ENCODE peak calls at places on chromosomes 5 and 9, in six cellular contexts. L is fibroblast of lung; T is activated CD4-positive, alpha-beta T cell treated with anti-CD3 and anti-CD28 coated beads for 4 hours; B is H4; F is gastrocnemius medialis; A is A172. E is an unnamed sample.

GRCh38 chr5:57173318-57174127 is at the start of gene GPBP1:
- DNase-seq in L (peak), T (peak), B (peak), F (peak), A (peak), E (peak)

GRCh38 chr5:75720882-75721281 is 3.6 kb upstream of the POC5 start:
- DNase-seq in L (no peak), T (no peak), B (no peak), F (no peak), A (no peak), E (no peak)

GRCh38 chr5:151134228-151134627 is 23.4 kb downstream of the ANXA6 start:
- DNase-seq in L (no peak), T (no peak), B (no peak), F (no peak), A (no peak), E (no peak)

GRCh38 chr9:93200989-93201339 is 17.0 kb downstream of the WNK2 start:
- DNase-seq in L (no peak), T (no peak), B (no peak), F (no peak), A (no peak), E (no peak)

GRCh38 chr5:178245389-178245788 is 12.8 kb upstream of the PHYKPL start:
- DNase-seq in L (no peak), T (no peak), B (no peak), F (no peak), A (no peak), E (no peak)

GRCh38 chr5:178941361-178941760 is 363 bp downstream of the ZNF454 start:
- DNase-seq in L (peak), T (no peak), B (no peak), F (no peak), A (no peak), E (no peak)

GRCh38 chr5:36162810-36163486 is 11.0 kb downstream of the SKP2 start:
- DNase-seq in L (no peak), T (no peak), B (no peak), F (no peak), A (no peak), E (no peak)

GRCh38 chr5:83543898-83544297 is 72.4 kb downstream of the VCAN start:
- DNase-seq in L (no peak), T (no peak), B (no peak), F (no peak), A (no peak), E (no peak)

GRCh38 chr5:38948501-38948900 is 102.7 kb downstream of the OSMR start:
- DNase-seq in L (peak), T (no peak), B (no peak), F (no peak), A (no peak), E (no peak)

GRCh38 chr5:173229381-173229959 is 5.5 kb downstream of the NKX2-5 start:
- DNase-seq in L (no peak), T (no peak), B (no peak), F (no peak), A (no peak), E (peak)

GRCh38 chr9:125888220-125888619 is 141.0 kb downstream of the PBX3 start:
- DNase-seq in L (peak), T (no peak), B (no peak), F (no peak), A (no peak), E (no peak)

GRCh38 chr9:2597483-2597882 is 24.1 kb upstream of the VLDLR start:
- DNase-seq in L (no peak), T (no peak), B (no peak), F (no peak), A (no peak), E (no peak)

GRCh38 chr9:129497064-129497836 is 123.7 kb downstream of the C9orf50 start:
- DNase-seq in L (peak), T (no peak), B (no peak), F (no peak), A (peak), E (peak)

GRCh38 chr9:37037137-37037743 is 3.2 kb upstream of the PAX5 start:
- DNase-seq in L (no peak), T (no peak), B (no peak), F (no peak), A (no peak), E (peak)

GRCh38 chr9:103003689-103004088 is 8.6 kb downstream of the CYLC2 start:
- DNase-seq in L (no peak), T (no peak), B (no peak), F (no peak), A (no peak), E (no peak)

GRCh38 chr9:113274474-113275146 is 762 bp downstream of the CDC26 start:
- DNase-seq in L (peak), T (peak), B (peak), F (no peak), A (peak), E (peak)

GRCh38 chr9:87309236-87309635 is 188.4 kb upstream of the DAPK1 start:
- DNase-seq in L (peak), T (no peak), B (peak), F (no peak), A (no peak), E (no peak)

GRCh38 chr9:123250504-123250903 is 17.9 kb downstream of the STRBP start:
- DNase-seq in L (no peak), T (no peak), B (no peak), F (no peak), A (no peak), E (no peak)